ENCODE peak calls at places on chromosomes 16 and 17, in six cellular contexts. One of them, this sample, is unnamed.

GRCh38 chr16:71352963-71353460 is 5.5 kb upstream of the CALB2 start:
- DNase-seq in B cell: no peak
- DNase-seq in coronary artery: peak; percentile 22
- DNase-seq in thoracic aorta: no peak
- DNase-seq in neural progenitor cell: no peak
- DNase-seq in bronchial epithelial cell: no peak
- DNase-seq in this sample: no peak

GRCh38 chr17:42849031-42849430 is 2.0 kb upstream of the AOC3 start:
- DNase-seq in B cell: peak; percentile 19
- DNase-seq in coronary artery: peak; percentile 64
- DNase-seq in thoracic aorta: no peak
- DNase-seq in neural progenitor cell: no peak
- DNase-seq in bronchial epithelial cell: no peak
- DNase-seq in this sample: no peak

GRCh38 chr16:88650749-88651275 is at the start of gene CYBA:
- DNase-seq in B cell: peak; percentile 97
- DNase-seq in coronary artery: no peak
- DNase-seq in thoracic aorta: no peak
- DNase-seq in neural progenitor cell: peak; percentile 72
- DNase-seq in bronchial epithelial cell: peak; percentile 18
- DNase-seq in this sample: peak; percentile 98

GRCh38 chr17:34305606-34306005 is 13.6 kb upstream of the CCL8 start:
- DNase-seq in B cell: no peak
- DNase-seq in coronary artery: peak; percentile 21
- DNase-seq in thoracic aorta: no peak
- DNase-seq in neural progenitor cell: no peak
- DNase-seq in bronchial epithelial cell: no peak
- DNase-seq in this sample: no peak

GRCh38 chr16:85552980-85553435 is 60.1 kb upstream of the GSE1 start:
- DNase-seq in B cell: no peak
- DNase-seq in coronary artery: no peak
- DNase-seq in thoracic aorta: no peak
- DNase-seq in neural progenitor cell: peak; percentile 95
- DNase-seq in bronchial epithelial cell: no peak
- DNase-seq in this sample: no peak

GRCh38 chr17:80328620-80329380 is 68.1 kb downstream of the RNF213 start:
- DNase-seq in B cell: no peak
- DNase-seq in coronary artery: no peak
- DNase-seq in thoracic aorta: no peak
- DNase-seq in neural progenitor cell: no peak
- DNase-seq in bronchial epithelial cell: no peak
- DNase-seq in this sample: no peak

GRCh38 chr17:77178586-77178985 is 37.8 kb downstream of the SEC14L1 start:
- DNase-seq in B cell: no peak
- DNase-seq in coronary artery: no peak
- DNase-seq in thoracic aorta: no peak
- DNase-seq in neural progenitor cell: no peak
- DNase-seq in bronchial epithelial cell: no peak
- DNase-seq in this sample: no peak

GRCh38 chr16:66127459-66128362 is 238.8 kb upstream of the CDH5 start:
- DNase-seq in B cell: no peak
- DNase-seq in coronary artery: no peak
- DNase-seq in thoracic aorta: no peak
- DNase-seq in neural progenitor cell: peak; percentile 51
- DNase-seq in bronchial epithelial cell: no peak
- DNase-seq in this sample: no peak

GRCh38 chr16:87140211-87141200 is 176.7 kb downstream of the C16orf95 start:
- DNase-seq in B cell: no peak
- DNase-seq in coronary artery: no peak
- DNase-seq in thoracic aorta: no peak
- DNase-seq in neural progenitor cell: no peak
- DNase-seq in bronchial epithelial cell: no peak
- DNase-seq in this sample: no peak

GRCh38 chr16:89841275-89841674 is 13.0 kb downstream of the SPIRE2 start:
- DNase-seq in B cell: no peak
- DNase-seq in coronary artery: no peak
- DNase-seq in thoracic aorta: no peak
- DNase-seq in neural progenitor cell: no peak
- DNase-seq in bronchial epithelial cell: no peak
- DNase-seq in this sample: peak; percentile 66

GRCh38 chr16:10878644-10879498 is 1.9 kb downstream of the CIITA start:
- DNase-seq in B cell: peak; percentile 59
- DNase-seq in coronary artery: no peak
- DNase-seq in thoracic aorta: no peak
- DNase-seq in neural progenitor cell: peak; percentile 24
- DNase-seq in bronchial epithelial cell: peak; percentile 18
- DNase-seq in this sample: peak; percentile 70

GRCh38 chr17:38942641-38943040 is 17.2 kb downstream of the LASP1NB start:
- DNase-seq in B cell: no peak
- DNase-seq in coronary artery: no peak
- DNase-seq in thoracic aorta: no peak
- DNase-seq in neural progenitor cell: no peak
- DNase-seq in bronchial epithelial cell: no peak
- DNase-seq in this sample: peak; percentile 49

GRCh38 chr16:85961988-85962915 is 63.3 kb downstream of the IRF8 start:
- DNase-seq in B cell: no peak
- DNase-seq in coronary artery: no peak
- DNase-seq in thoracic aorta: no peak
- DNase-seq in neural progenitor cell: no peak
- DNase-seq in bronchial epithelial cell: no peak
- DNase-seq in this sample: no peak

GRCh38 chr17:31494259-31495048 is 103.0 kb downstream of the RAB11FIP4 start:
- DNase-seq in B cell: no peak
- DNase-seq in coronary artery: no peak
- DNase-seq in thoracic aorta: no peak
- DNase-seq in neural progenitor cell: no peak
- DNase-seq in bronchial epithelial cell: peak; percentile 84
- DNase-seq in this sample: peak; percentile 76

GRCh38 chr17:82051776-82052637 is at the start of the genes GPS1 and RFNG:
- DNase-seq in B cell: peak; percentile 99
- DNase-seq in coronary artery: no peak
- DNase-seq in thoracic aorta: no peak
- DNase-seq in neural progenitor cell: peak; percentile 83
- DNase-seq in bronchial epithelial cell: peak; percentile 30
- DNase-seq in this sample: peak; percentile 95

GRCh38 chr16:50593410-50594139 is 45.4 kb downstream of the NKD1 start:
- DNase-seq in B cell: no peak
- DNase-seq in coronary artery: no peak
- DNase-seq in thoracic aorta: no peak
- DNase-seq in neural progenitor cell: peak; percentile 86
- DNase-seq in bronchial epithelial cell: no peak
- DNase-seq in this sample: no peak

GRCh38 chr17:47864791-47865216 is 13.8 kb upstream of the SP6 start:
- DNase-seq in B cell: no peak
- DNase-seq in coronary artery: no peak
- DNase-seq in thoracic aorta: no peak
- DNase-seq in neural progenitor cell: no peak
- DNase-seq in bronchial epithelial cell: peak; percentile 79
- DNase-seq in this sample: no peak

GRCh38 chr17:42681976-42682375 is 333 bp upstream of the CCR10 start:
- DNase-seq in B cell: no peak
- DNase-seq in coronary artery: no peak
- DNase-seq in thoracic aorta: no peak
- DNase-seq in neural progenitor cell: no peak
- DNase-seq in bronchial epithelial cell: no peak
- DNase-seq in this sample: no peak

GRCh38 chr17:71922439-71922838 is 198.4 kb upstream of the SOX9 start:
- DNase-seq in B cell: no peak
- DNase-seq in coronary artery: no peak
- DNase-seq in thoracic aorta: no peak
- DNase-seq in neural progenitor cell: no peak
- DNase-seq in bronchial epithelial cell: peak; percentile 90
- DNase-seq in this sample: peak; percentile 10

GRCh38 chr17:44044092-44044491 is 22.4 kb downstream of the LSM12 start:
- DNase-seq in B cell: no peak
- DNase-seq in coronary artery: no peak
- DNase-seq in thoracic aorta: no peak
- DNase-seq in neural progenitor cell: no peak
- DNase-seq in bronchial epithelial cell: peak; percentile 47
- DNase-seq in this sample: no peak

GRCh38 chr16:30183961-30184429 is 593 bp downstream of the CORO1A start:
- DNase-seq in B cell: peak; percentile 92
- DNase-seq in coronary artery: no peak
- DNase-seq in thoracic aorta: no peak
- DNase-seq in neural progenitor cell: no peak
- DNase-seq in bronchial epithelial cell: no peak
- DNase-seq in this sample: peak; percentile 83

GRCh38 chr16:67727521-67728485 is 8.7 kb upstream of the GFOD2 start:
- DNase-seq in B cell: no peak
- DNase-seq in coronary artery: no peak
- DNase-seq in thoracic aorta: no peak
- DNase-seq in neural progenitor cell: no peak
- DNase-seq in bronchial epithelial cell: no peak
- DNase-seq in this sample: no peak

GRCh38 chr16:49311823-49312222 is 30.2 kb upstream of the CBLN1 start:
- DNase-seq in B cell: no peak
- DNase-seq in coronary artery: no peak
- DNase-seq in thoracic aorta: no peak
- DNase-seq in neural progenitor cell: no peak
- DNase-seq in bronchial epithelial cell: no peak
- DNase-seq in this sample: no peak

GRCh38 chr17:36849871-36850348 is 87.4 kb upstream of the LHX1 start:
- DNase-seq in B cell: no peak
- DNase-seq in coronary artery: no peak
- DNase-seq in thoracic aorta: no peak
- DNase-seq in neural progenitor cell: peak; percentile 40
- DNase-seq in bronchial epithelial cell: peak; percentile 84
- DNase-seq in this sample: peak; percentile 56

GRCh38 chr16:10339777-10340752 is 45.8 kb upstream of the ATF7IP2 start:
- DNase-seq in B cell: peak; percentile 16
- DNase-seq in coronary artery: no peak
- DNase-seq in thoracic aorta: no peak
- DNase-seq in neural progenitor cell: no peak
- DNase-seq in bronchial epithelial cell: no peak
- DNase-seq in this sample: no peak

GRCh38 chr16:46947900-46948547 is 25.4 kb downstream of the DNAJA2 start:
- DNase-seq in B cell: peak; percentile 35
- DNase-seq in coronary artery: no peak
- DNase-seq in thoracic aorta: no peak
- DNase-seq in neural progenitor cell: peak; percentile 56
- DNase-seq in bronchial epithelial cell: peak; percentile 33
- DNase-seq in this sample: peak; percentile 71

GRCh38 chr16:77569406-77569805 is 134.6 kb upstream of the ADAMTS18 start:
- DNase-seq in B cell: no peak
- DNase-seq in coronary artery: no peak
- DNase-seq in thoracic aorta: no peak
- DNase-seq in neural progenitor cell: no peak
- DNase-seq in bronchial epithelial cell: no peak
- DNase-seq in this sample: no peak

GRCh38 chr17:416293-417206 is 63.9 kb upstream of the RPH3AL start:
- DNase-seq in B cell: no peak
- DNase-seq in coronary artery: no peak
- DNase-seq in thoracic aorta: no peak
- DNase-seq in neural progenitor cell: no peak
- DNase-seq in bronchial epithelial cell: no peak
- DNase-seq in this sample: peak; percentile 50
- TF ChIP-seq CTCF in B cell: no peak
- TF ChIP-seq CTCF in coronary artery: no peak
- TF ChIP-seq CTCF in thoracic aorta: no peak
- TF ChIP-seq CTCF in neural progenitor cell: no peak
- TF ChIP-seq CTCF in bronchial epithelial cell: no peak
- TF ChIP-seq CTCF in this sample: no peak

GRCh38 chr16:73846292-73846849 is 450.2 kb upstream of the PSMD7 start:
- DNase-seq in B cell: no peak
- DNase-seq in coronary artery: no peak
- DNase-seq in thoracic aorta: no peak
- DNase-seq in neural progenitor cell: peak; percentile 86
- DNase-seq in bronchial epithelial cell: no peak
- DNase-seq in this sample: no peak
- TF ChIP-seq CTCF in B cell: no peak
- TF ChIP-seq CTCF in coronary artery: no peak
- TF ChIP-seq CTCF in thoracic aorta: no peak
- TF ChIP-seq CTCF in neural progenitor cell: peak; percentile 50
- TF ChIP-seq CTCF in bronchial epithelial cell: no peak
- TF ChIP-seq CTCF in this sample: no peak

GRCh38 chr16:69563605-69564580 is 1.9 kb upstream of the NFAT5 start:
- DNase-seq in B cell: peak; percentile 63
- DNase-seq in coronary artery: no peak
- DNase-seq in thoracic aorta: no peak
- DNase-seq in neural progenitor cell: peak; percentile 92
- DNase-seq in bronchial epithelial cell: peak; percentile 84
- DNase-seq in this sample: peak; percentile 64
- TF ChIP-seq CTCF in B cell: no peak
- TF ChIP-seq CTCF in coronary artery: no peak
- TF ChIP-seq CTCF in thoracic aorta: no peak
- TF ChIP-seq CTCF in neural progenitor cell: no peak
- TF ChIP-seq CTCF in bronchial epithelial cell: no peak
- TF ChIP-seq CTCF in this sample: no peak

GRCh38 chr17:19336938-19337711 is 25.4 kb downstream of the B9D1 start:
- DNase-seq in B cell: no peak
- DNase-seq in coronary artery: no peak
- DNase-seq in thoracic aorta: no peak
- DNase-seq in neural progenitor cell: peak; percentile 47
- DNase-seq in bronchial epithelial cell: no peak
- DNase-seq in this sample: no peak
- TF ChIP-seq CTCF in B cell: no peak
- TF ChIP-seq CTCF in coronary artery: peak; percentile 67
- TF ChIP-seq CTCF in thoracic aorta: no peak
- TF ChIP-seq CTCF in neural progenitor cell: peak; percentile 27
- TF ChIP-seq CTCF in bronchial epithelial cell: peak; percentile 15
- TF ChIP-seq CTCF in this sample: no peak

DNA sequence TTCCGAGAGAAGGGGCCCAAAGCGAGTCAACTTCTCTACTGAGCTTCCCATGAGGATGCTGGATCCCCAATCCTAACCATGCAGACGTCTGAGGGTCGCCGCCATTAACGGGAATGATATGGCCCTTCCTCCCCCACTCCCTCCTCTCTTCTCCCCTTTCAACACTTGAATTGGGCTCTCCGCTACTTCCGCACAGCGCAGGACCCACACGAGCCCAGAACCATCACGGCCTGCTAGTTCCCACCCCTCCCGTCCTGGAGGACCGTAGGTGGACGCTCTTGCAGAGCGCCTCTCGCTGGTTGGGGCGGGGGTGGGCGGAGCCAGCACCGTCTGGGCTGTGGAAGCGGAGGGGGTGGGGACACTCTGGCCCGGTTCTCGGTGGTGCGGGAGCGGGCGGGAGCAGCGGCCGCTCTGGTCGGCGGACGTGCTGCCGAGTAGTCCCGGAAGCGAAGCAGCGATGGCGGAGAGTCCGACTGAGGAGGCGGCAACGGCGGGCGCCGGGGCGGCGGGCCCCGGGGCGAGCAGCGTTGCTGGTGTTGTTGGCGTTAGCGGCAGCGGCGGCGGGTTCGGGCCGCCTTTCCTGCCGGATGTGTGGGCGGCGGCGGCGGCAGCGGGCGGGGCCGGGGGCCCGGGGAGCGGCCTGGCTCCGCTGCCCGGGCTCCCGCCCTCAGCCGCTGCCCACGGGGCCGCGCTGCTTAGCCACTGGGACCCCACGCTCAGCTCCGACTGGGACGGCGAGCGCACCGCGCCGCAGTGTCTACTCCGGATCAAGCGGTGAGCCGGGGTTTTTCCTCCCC is at the start of gene UBE2Z:
- DNase-seq in B cell: peak; percentile 99
- DNase-seq in coronary artery: peak; percentile 97
- DNase-seq in thoracic aorta: peak; percentile 74
- DNase-seq in neural progenitor cell: peak; percentile 97
- DNase-seq in bronchial epithelial cell: peak; percentile 81
- DNase-seq in this sample: peak; percentile 96
- TF ChIP-seq CTCF in B cell: no peak
- TF ChIP-seq CTCF in coronary artery: no peak
- TF ChIP-seq CTCF in thoracic aorta: peak; percentile 7
- TF ChIP-seq CTCF in neural progenitor cell: peak; percentile 56
- TF ChIP-seq CTCF in bronchial epithelial cell: peak; percentile 20
- TF ChIP-seq CTCF in this sample: peak; percentile 31